ENCODE peak calls at places on chromosomes 11 and 22, in four cellular contexts. X is IMR-90, E is AG04449, B is breast epithelium. N is an unnamed sample.

GRCh38 chr11:123137496-123138270 is 57.4 kb downstream of the CLMP start:
- DNase-seq in X (peak; percentile 75), B (peak; percentile 55), E (no peak), N (no peak)

GRCh38 chr11:47278058-47278457 is 8.1 kb downstream of the MADD start:
- DNase-seq in E (no peak), B (no peak), X (no peak), N (no peak)

GRCh38 chr11:131653244-131653643 is 282.8 kb downstream of the NTM start:
- DNase-seq in E (no peak), B (no peak), X (no peak), N (no peak)

GRCh38 chr11:637593-638507 is 781 bp downstream of the DRD4 start:
- DNase-seq in E (no peak), B (no peak), X (no peak), N (no peak)

GRCh38 chr11:122737951-122738693 is 82.6 kb downstream of the UBASH3B start:
- DNase-seq in X (peak; percentile 45), E (no peak), B (no peak), N (no peak)

GRCh38 chr11:125766251-125766650 is 12.4 kb downstream of the PATE2 start:
- DNase-seq in X (no peak), E (no peak), B (no peak), N (no peak)

GRCh38 chr11:102807921-102808320 is 10.0 kb upstream of the MMP1 start:
- DNase-seq in X (peak; percentile 19), E (no peak), B (no peak), N (no peak)

GRCh38 chr22:35648066-35649025 is at the start of gene APOL6:
- DNase-seq in E (no peak), X (peak; percentile 76), B (no peak), N (peak; percentile 49)

GRCh38 chr11:6196396-6196795 is 2.6 kb upstream of the OR52W1 start:
- DNase-seq in B (no peak), E (no peak), X (no peak), N (no peak)

GRCh38 chr22:36540867-36541642 is 12.1 kb upstream of the EIF3D start:
- DNase-seq in E (no peak), X (no peak), B (no peak), N (peak; percentile 41)

GRCh38 chr11:75816561-75817239 is 1.7 kb downstream of the UVRAG start:
- DNase-seq in B (no peak), E (no peak), X (no peak), N (no peak)

GRCh38 chr11:115869780-115870431 is 365.7 kb upstream of the CADM1 start:
- DNase-seq in E (no peak), B (no peak), X (peak; percentile 51), N (peak; percentile 33)

GRCh38 chr22:42283288-42284229 is 13.1 kb upstream of the TCF20 start:
- DNase-seq in E (no peak), B (no peak), X (no peak), N (no peak)

GRCh38 chr11:133134561-133135173 is 397.6 kb downstream of the OPCML start:
- DNase-seq in X (peak; percentile 4), B (no peak), E (no peak), N (peak; percentile 40)

GRCh38 chr11:116871248-116871647 is 33.8 kb upstream of the APOA1 start:
- DNase-seq in B (no peak), X (peak; percentile 90), E (no peak), N (peak; percentile 88)

GRCh38 chr11:107006076-107006833 is 12.0 kb downstream of the GUCY1A2 start:
- DNase-seq in B (no peak), X (no peak), E (no peak), N (peak; percentile 12)

GRCh38 chr11:66987158-66987620 is 12.1 kb downstream of the C11orf86 start:
- DNase-seq in E (no peak), B (no peak), X (no peak), N (no peak)

GRCh38 chr11:114553642-114554041 is 6.0 kb downstream of the NXPE1 start:
- DNase-seq in E (no peak), B (no peak), X (peak; percentile 19), N (peak; percentile 24)

GRCh38 chr11:87301785-87302540 is 264.2 kb downstream of the TMEM135 start:
- DNase-seq in X (peak; percentile 17), B (no peak), E (no peak), N (no peak)

GRCh38 chr22:20803696-20804324 is 29.9 kb downstream of the SERPIND1 start:
- DNase-seq in X (peak; percentile 44), E (no peak), B (peak; percentile 45), N (peak; percentile 18)

GRCh38 chr11:12121504-12121903 is 11.1 kb downstream of the MICAL2 start:
- DNase-seq in E (no peak), X (no peak), B (no peak), N (no peak)

GRCh38 chr11:119093951-119094815 is 7.5 kb downstream of the DPAGT1 start:
- DNase-seq in X (peak; percentile 38), B (no peak), E (no peak), N (no peak)

GRCh38 chr11:74744277-74744676 is 4.4 kb upstream of the RNF169 start:
- DNase-seq in B (no peak), X (peak; percentile 37), E (no peak), N (no peak)

GRCh38 chr22:19394274-19395050 is 37.1 kb downstream of the HIRA start:
- DNase-seq in E (no peak), B (no peak), X (no peak), N (no peak)

GRCh38 chr11:61160487-61161189 is 588 bp downstream of the VPS37C start:
- DNase-seq in E (no peak), B (no peak), X (no peak), N (peak; percentile 13)

GRCh38 chr11:66891849-66892660 is 35.2 kb downstream of the LRFN4 start:
- DNase-seq in X (peak; percentile 99), B (no peak), E (peak; percentile 58), N (peak; percentile 99)

GRCh38 chr22:25153961-25154685 is 45.5 kb upstream of the CRYBB3 start:
- DNase-seq in E (no peak), X (no peak), B (peak; percentile 86), N (peak; percentile 88)

GRCh38 chr22:30421695-30422480 is 3.7 kb upstream of the MTFP1 start:
- DNase-seq in B (no peak), E (no peak), X (no peak), N (no peak)

GRCh38 chr22:34004058-34004457 is 83.8 kb upstream of the LARGE1 start:
- DNase-seq in X (no peak), B (no peak), E (no peak), N (no peak)

GRCh38 chr22:30202531-30203006 is 44.0 kb downstream of the LIF start:
- DNase-seq in E (peak; percentile 31), X (peak; percentile 69), B (no peak), N (peak; percentile 74)

GRCh38 chr11:8756201-8756600 is 73.6 kb downstream of the RPL27A start:
- DNase-seq in B (no peak), X (peak; percentile 78), E (no peak), N (no peak)
- TF ChIP-seq CTCF in B (no peak), X (no peak), E (no peak), N (no peak)

GRCh38 chr11:120184946-120185677 is 25.7 kb upstream of the OAF start:
- DNase-seq in B (no peak), X (peak; percentile 48), E (no peak), N (no peak)
- H3K4me3 ChIP-seq in B (peak overlapping the region; percentile 9), X (no peak overlapping the region), E (no peak overlapping the region), N (no peak overlapping the region)

GRCh38 chr22:31944700-31945477 is 554 bp downstream of the YWHAH start:
- DNase-seq in X (no peak), E (no peak), B (no peak), N (no peak)
- TF ChIP-seq CTCF in X (peak; percentile 8), E (no peak), B (no peak), N (peak; percentile 13)

GRCh38 chr11:28092786-28093185 is 15.2 kb downstream of the KIF18A start:
- DNase-seq in B (no peak), X (no peak), E (no peak), N (no peak)

GRCh38 chr11:28089378-28089777 is 18.6 kb downstream of the KIF18A start:
- DNase-seq in E (no peak), B (no peak), X (peak; percentile 45), N (peak; percentile 46)

GRCh38 chr11:28086569-28086968 is 21.4 kb downstream of the KIF18A start:
- DNase-seq in B (no peak), X (peak; percentile 92), E (peak; percentile 74), N (peak; percentile 89)

GRCh38 chr11:28090052-28090749 is 17.8 kb downstream of the KIF18A start:
- DNase-seq in E (peak; percentile 23), X (peak; percentile 82), B (no peak), N (peak; percentile 81)
- H3K4me3 ChIP-seq in E (no peak overlapping the region), X (no peak overlapping the region), B (no peak overlapping the region), N (no peak overlapping the region)

GRCh38 chr11:64885367-64886286 is 7.2 kb upstream of the EHD1 start:
- DNase-seq in B (no peak), E (peak; percentile 59), X (peak; percentile 94), N (peak; percentile 78)
- TF ChIP-seq CTCF in B (no peak), E (no peak), X (no peak), N (no peak)

GRCh38 chr11:44318369-44318768 is 8.4 kb upstream of the ALX4 start:
- DNase-seq in B (no peak), X (no peak), E (no peak), N (no peak)

GRCh38 chr11:44313701-44314489 is 4.0 kb upstream of the ALX4 start:
- DNase-seq in X (no peak), E (no peak), B (peak; percentile 0), N (no peak)

GRCh38 chr11:44316388-44317240 is 6.7 kb upstream of the ALX4 start:
- DNase-seq in E (no peak), X (no peak), B (no peak), N (no peak)

GRCh38 chr11:44314733-44315132 is 4.8 kb upstream of the ALX4 start:
- DNase-seq in E (no peak), B (no peak), X (no peak), N (no peak)

GRCh38 chr11:44315947-44316387 is 6.0 kb upstream of the ALX4 start:
- DNase-seq in B (no peak), E (no peak), X (peak; percentile 22), N (no peak)
- H3K4me3 ChIP-seq in B (peak overlapping the region; percentile 28), E (peak overlapping the region; percentile 48), X (no peak overlapping the region), N (no peak overlapping the region)

GRCh38 chr22:29112102-29112501 is 39.3 kb downstream of the KREMEN1 start:
- DNase-seq in B (no peak), X (no peak), E (no peak), N (no peak)
- TF ChIP-seq CTCF in B (no peak), X (no peak), E (no peak), N (no peak)

N was measured in bronchial epithelial cell.